ENCODE peak calls at places on chromosome 18, in nine cellular contexts. X is BE2C; N is adipocyte; J is stimulated activated CD4-positive, alpha-beta T cell treated with anti-CD3 and anti-CD28 coated beads, Interleukin-1b, Interleukin-23, amount 100 ng/mL, for 48 hours; F is CD8-positive, alpha-beta memory T cell; C is anterior cingulate cortex; B is upper lobe of left lung; R is WTC11; A is posterior cingulate gyrus. V is an unnamed sample.

GRCh38 chr18:60024857-60025256 is 125.1 kb downstream of the PMAIP1 start:
- DNase-seq in R (no peak), N (peak; percentile 42), X (no peak), B (no peak), F (no peak), C (no peak), J (no peak), A (no peak), V (no peak)

GRCh38 chr18:57898506-57899124 is 95.5 kb upstream of the ATP8B1 start:
- DNase-seq in C (no peak), J (no peak), A (no peak), F (no peak), X (no peak), B (no peak), R (no peak), N (peak; percentile 61), V (no peak)

GRCh38 chr18:44602380-44602779 is 78.3 kb upstream of the SETBP1 start:
- DNase-seq in B (no peak), C (no peak), A (no peak), R (no peak), X (no peak), J (no peak), F (no peak), N (peak; percentile 68), V (no peak)

GRCh38 chr18:22279741-22280452 is 110.5 kb downstream of the GATA6 start:
- DNase-seq in N (no peak), R (no peak), C (no peak), J (no peak), B (no peak), F (no peak), X (no peak), A (no peak), V (no peak)

GRCh38 chr18:78875268-78875997 is 104.2 kb upstream of the SALL3 start:
- DNase-seq in R (peak; percentile 67), C (no peak), X (peak; percentile 21), N (peak; percentile 5), B (no peak), J (peak; percentile 28), F (no peak), A (no peak), V (no peak)

GRCh38 chr18:23827681-23828080 is 138.4 kb downstream of the LAMA3 start:
- DNase-seq in X (no peak), F (no peak), C (no peak), N (no peak), B (no peak), J (no peak), R (no peak), A (no peak), V (no peak)

GRCh38 chr18:36622610-36623009 is 206.2 kb downstream of the TPGS2 start:
- DNase-seq in X (no peak), B (no peak), C (no peak), N (no peak), F (no peak), J (no peak), R (no peak), A (no peak), V (no peak)

GRCh38 chr18:70683263-70683662 is 394.4 kb downstream of the SOCS6 start:
- DNase-seq in J (no peak), B (no peak), X (no peak), F (no peak), C (no peak), A (no peak), R (no peak), N (no peak), V (no peak)

GRCh38 chr18:56368066-56368465 is 270.3 kb downstream of the TXNL1 start:
- DNase-seq in N (no peak), R (no peak), C (no peak), X (no peak), B (no peak), J (no peak), F (no peak), A (no peak), V (no peak)

GRCh38 chr18:75067996-75068645 is 140.8 kb downstream of the PTGR3 start:
- DNase-seq in C (no peak), A (no peak), X (no peak), N (no peak), F (no peak), B (no peak), J (no peak), R (no peak), V (no peak)

GRCh38 chr18:23809411-23809810 is 120.2 kb downstream of the LAMA3 start:
- DNase-seq in J (no peak), A (no peak), C (no peak), X (no peak), B (no peak), F (no peak), R (no peak), N (no peak), V (no peak)

GRCh38 chr18:55447672-55448018 is 140.3 kb downstream of the TCF4 start:
- DNase-seq in F (no peak), R (no peak), N (no peak), C (no peak), X (no peak), B (no peak), A (no peak), J (no peak), V (no peak)

GRCh38 chr18:34153711-34154110 is 71.0 kb downstream of the NOL4 start:
- DNase-seq in C (no peak), N (no peak), X (no peak), F (no peak), R (no peak), A (no peak), B (no peak), J (no peak), V (no peak)

GRCh38 chr18:75137346-75137877 is 71.5 kb downstream of the PTGR3 start:
- DNase-seq in J (no peak), X (no peak), N (no peak), F (no peak), B (no peak), C (no peak), A (no peak), R (no peak), V (peak; percentile 10)

GRCh38 chr18:61595615-61596014 is 262.4 kb downstream of the CDH20 start:
- DNase-seq in X (no peak), J (no peak), N (no peak), C (no peak), R (no peak), B (no peak), A (no peak), F (no peak), V (no peak)

GRCh38 chr18:11994346-11994707 is 13.0 kb downstream of the IMPA2 start:
- DNase-seq in N (peak; percentile 85), B (peak; percentile 82), R (no peak), C (no peak), J (no peak), A (no peak), X (no peak), F (no peak), V (no peak)

GRCh38 chr18:42509702-42510424 is 554.8 kb downstream of the PIK3C3 start:
- DNase-seq in F (no peak), N (no peak), J (no peak), A (no peak), X (no peak), B (no peak), R (no peak), C (no peak), V (no peak)

GRCh38 chr18:70413455-70413854 is 124.6 kb downstream of the SOCS6 start:
- DNase-seq in J (no peak), C (no peak), F (no peak), N (no peak), A (no peak), B (no peak), R (no peak), X (no peak), V (no peak)

GRCh38 chr18:27184115-27185024 is 738 bp downstream of the CHST9 start:
- DNase-seq in X (no peak), A (no peak), J (no peak), N (no peak), B (no peak), R (peak; percentile 62), F (no peak), C (no peak), V (no peak)

GRCh38 chr18:39701839-39702238 is 2136.2 kb upstream of the CELF4 start:
- DNase-seq in R (no peak), F (no peak), X (no peak), J (no peak), N (no peak), C (no peak), B (no peak), A (no peak), V (no peak)

GRCh38 chr18:55144226-55144625 is 185.0 kb upstream of the CCDC68 start:
- DNase-seq in R (no peak), A (no peak), F (no peak), J (no peak), X (no peak), B (no peak), N (peak; percentile 79), C (no peak), V (no peak)

GRCh38 chr18:70072678-70073077 is 125.0 kb upstream of the CD226 start:
- DNase-seq in B (no peak), X (no peak), R (no peak), N (peak; percentile 54), J (no peak), F (no peak), C (no peak), A (no peak), V (no peak)

GRCh38 chr18:5895886-5896740 is 791 bp upstream of the TMEM200C start:
- DNase-seq in N (peak; percentile 32), R (peak; percentile 76), A (peak; percentile 47), C (no peak), J (no peak), X (no peak), F (no peak), B (peak; percentile 25), V (peak; percentile 69)

GRCh38 chr18:51275712-51276473 is 78.4 kb upstream of the MEX3C start:
- DNase-seq in X (peak; percentile 39), J (no peak), B (no peak), R (no peak), F (no peak), C (no peak), A (no peak), N (peak; percentile 34), V (no peak)

GRCh38 chr18:27483266-27483665 is 298.2 kb upstream of the CHST9 start:
- DNase-seq in J (no peak), A (no peak), B (no peak), X (no peak), C (no peak), F (no peak), N (no peak), R (no peak), V (no peak)

GRCh38 chr18:23196119-23197004 is 61.1 kb downstream of the CABLES1 start:
- DNase-seq in C (no peak), X (no peak), F (no peak), J (no peak), N (no peak), A (no peak), B (no peak), R (peak; percentile 62), V (no peak)

GRCh38 chr18:29501952-29502351 is 1325.0 kb upstream of the CDH2 start:
- DNase-seq in B (no peak), R (no peak), N (peak; percentile 35), F (no peak), C (no peak), X (no peak), J (no peak), A (no peak), V (no peak)

GRCh38 chr18:1541478-1541877 is 636.8 kb downstream of the ADCYAP1 start:
- DNase-seq in A (no peak), F (no peak), R (no peak), N (no peak), B (no peak), J (no peak), C (no peak), X (no peak), V (no peak)

GRCh38 chr18:23151414-23152099 is 16.3 kb downstream of the CABLES1 start:
- DNase-seq in J (no peak), N (no peak), C (no peak), A (no peak), B (no peak), R (no peak), F (no peak), X (no peak), V (no peak)

GRCh38 chr18:55265916-55266488 is 306.7 kb upstream of the CCDC68 start:
- DNase-seq in C (no peak), A (no peak), B (no peak), J (no peak), N (no peak), R (no peak), X (no peak), F (no peak), V (no peak)

GRCh38 chr18:9757851-9758587 is 49.9 kb downstream of the RAB31 start:
- DNase-seq in X (no peak), R (no peak), B (no peak), A (no peak), J (no peak), C (no peak), N (no peak), F (no peak), V (no peak)